ENCODE peak calls at places on chromosome 16, in seven cellular contexts. One of them, this sample, is unnamed.

GRCh38 chr16:49766280-49766679 is 89.6 kb downstream of the ZNF423 start:
- DNase-seq in tibial nerve: no peak
- DNase-seq in right cardiac atrium: no peak
- DNase-seq in aorta: no peak
- DNase-seq in CD8-positive, alpha-beta memory T cell: no peak
- DNase-seq in CD4-positive, alpha-beta T cell: no peak
- DNase-seq in adrenal gland: no peak
- DNase-seq in this sample: no peak

GRCh38 chr16:22924492-22924891 is 110.5 kb downstream of the HS3ST2 start:
- DNase-seq in tibial nerve: no peak
- DNase-seq in right cardiac atrium: no peak
- DNase-seq in aorta: no peak
- DNase-seq in CD8-positive, alpha-beta memory T cell: no peak
- DNase-seq in CD4-positive, alpha-beta T cell: no peak
- DNase-seq in adrenal gland: no peak
- DNase-seq in this sample: no peak

GRCh38 chr16:66952430-66953139 is 8.5 kb upstream of the CES3 start:
- DNase-seq in tibial nerve: no peak
- DNase-seq in right cardiac atrium: no peak
- DNase-seq in aorta: no peak
- DNase-seq in CD8-positive, alpha-beta memory T cell: no peak
- DNase-seq in CD4-positive, alpha-beta T cell: no peak
- DNase-seq in adrenal gland: no peak
- DNase-seq in this sample: no peak

GRCh38 chr16:27561216-27561615 is 11.3 kb downstream of the KATNIP start:
- DNase-seq in tibial nerve: no peak
- DNase-seq in right cardiac atrium: no peak
- DNase-seq in aorta: no peak
- DNase-seq in CD8-positive, alpha-beta memory T cell: no peak
- DNase-seq in CD4-positive, alpha-beta T cell: no peak
- DNase-seq in adrenal gland: no peak
- DNase-seq in this sample: no peak

GRCh38 chr16:30490210-30490609 is 17.7 kb downstream of the ITGAL start:
- DNase-seq in tibial nerve: no peak
- DNase-seq in right cardiac atrium: no peak
- DNase-seq in aorta: no peak
- DNase-seq in CD8-positive, alpha-beta memory T cell: no peak
- DNase-seq in CD4-positive, alpha-beta T cell: no peak
- DNase-seq in adrenal gland: no peak
- DNase-seq in this sample: no peak

GRCh38 chr16:47037396-47037745 is 63.9 kb upstream of the DNAJA2 start:
- DNase-seq in tibial nerve: no peak
- DNase-seq in right cardiac atrium: no peak
- DNase-seq in aorta: peak; percentile 83
- DNase-seq in CD8-positive, alpha-beta memory T cell: no peak
- DNase-seq in CD4-positive, alpha-beta T cell: no peak
- DNase-seq in adrenal gland: no peak
- DNase-seq in this sample: no peak

GRCh38 chr16:25064967-25065366 is 46.6 kb upstream of the LCMT1 start:
- DNase-seq in tibial nerve: no peak
- DNase-seq in right cardiac atrium: no peak
- DNase-seq in aorta: no peak
- DNase-seq in CD8-positive, alpha-beta memory T cell: no peak
- DNase-seq in CD4-positive, alpha-beta T cell: no peak
- DNase-seq in adrenal gland: peak; percentile 59
- DNase-seq in this sample: peak; percentile 51

GRCh38 chr16:13343981-13344380 is 442.6 kb downstream of the SHISA9 start:
- DNase-seq in tibial nerve: no peak
- DNase-seq in right cardiac atrium: no peak
- DNase-seq in aorta: no peak
- DNase-seq in CD8-positive, alpha-beta memory T cell: no peak
- DNase-seq in CD4-positive, alpha-beta T cell: no peak
- DNase-seq in adrenal gland: no peak
- DNase-seq in this sample: no peak

GRCh38 chr16:49505556-49505955 is 132.0 kb downstream of the C16orf78 start:
- DNase-seq in tibial nerve: no peak
- DNase-seq in right cardiac atrium: no peak
- DNase-seq in aorta: no peak
- DNase-seq in CD8-positive, alpha-beta memory T cell: no peak
- DNase-seq in CD4-positive, alpha-beta T cell: no peak
- DNase-seq in adrenal gland: no peak
- DNase-seq in this sample: no peak

GRCh38 chr16:4766875-4767628 is at the start of gene ZNF500:
- DNase-seq in tibial nerve: peak; percentile 99
- DNase-seq in right cardiac atrium: peak; percentile 100
- DNase-seq in aorta: peak; percentile 100
- DNase-seq in CD8-positive, alpha-beta memory T cell: peak; percentile 93
- DNase-seq in CD4-positive, alpha-beta T cell: peak; percentile 97
- DNase-seq in adrenal gland: peak; percentile 98
- DNase-seq in this sample: peak; percentile 92

GRCh38 chr16:80142276-80142675 is 398.5 kb upstream of the DYNLRB2 start:
- DNase-seq in tibial nerve: no peak
- DNase-seq in right cardiac atrium: no peak
- DNase-seq in aorta: no peak
- DNase-seq in CD8-positive, alpha-beta memory T cell: no peak
- DNase-seq in CD4-positive, alpha-beta T cell: no peak
- DNase-seq in adrenal gland: no peak
- DNase-seq in this sample: no peak

GRCh38 chr16:50684823-50685455 is 3.8 kb upstream of the SNX20 start:
- DNase-seq in tibial nerve: no peak
- DNase-seq in right cardiac atrium: no peak
- DNase-seq in aorta: peak; percentile 54
- DNase-seq in CD8-positive, alpha-beta memory T cell: no peak
- DNase-seq in CD4-positive, alpha-beta T cell: no peak
- DNase-seq in adrenal gland: no peak
- DNase-seq in this sample: no peak

GRCh38 chr16:67648088-67648763 is 3.3 kb downstream of the CARMIL2 start:
- DNase-seq in tibial nerve: no peak
- DNase-seq in right cardiac atrium: no peak
- DNase-seq in aorta: peak; percentile 72
- DNase-seq in CD8-positive, alpha-beta memory T cell: no peak
- DNase-seq in CD4-positive, alpha-beta T cell: no peak
- DNase-seq in adrenal gland: no peak
- DNase-seq in this sample: no peak

GRCh38 chr16:88511060-88511459 is 58.0 kb downstream of the ZFPM1 start:
- DNase-seq in tibial nerve: no peak
- DNase-seq in right cardiac atrium: no peak
- DNase-seq in aorta: no peak
- DNase-seq in CD8-positive, alpha-beta memory T cell: no peak
- DNase-seq in CD4-positive, alpha-beta T cell: no peak
- DNase-seq in adrenal gland: no peak
- DNase-seq in this sample: no peak

GRCh38 chr16:64627288-64627687 is 494.6 kb downstream of the CDH11 start:
- DNase-seq in tibial nerve: no peak
- DNase-seq in right cardiac atrium: no peak
- DNase-seq in aorta: peak; percentile 36
- DNase-seq in CD8-positive, alpha-beta memory T cell: no peak
- DNase-seq in CD4-positive, alpha-beta T cell: no peak
- DNase-seq in adrenal gland: no peak
- DNase-seq in this sample: no peak

GRCh38 chr16:57764341-57765159 is 29.0 kb downstream of the KATNB1 start:
- DNase-seq in tibial nerve: no peak
- DNase-seq in right cardiac atrium: peak; percentile 60
- DNase-seq in aorta: no peak
- DNase-seq in CD8-positive, alpha-beta memory T cell: no peak
- DNase-seq in CD4-positive, alpha-beta T cell: no peak
- DNase-seq in adrenal gland: peak; percentile 64
- DNase-seq in this sample: no peak

GRCh38 chr16:56206951-56207350 is 15.7 kb downstream of the GNAO1 start:
- DNase-seq in tibial nerve: no peak
- DNase-seq in right cardiac atrium: no peak
- DNase-seq in aorta: no peak
- DNase-seq in CD8-positive, alpha-beta memory T cell: no peak
- DNase-seq in CD4-positive, alpha-beta T cell: no peak
- DNase-seq in adrenal gland: no peak
- DNase-seq in this sample: no peak

GRCh38 chr16:56207421-56207820 is 16.1 kb downstream of the GNAO1 start:
- DNase-seq in tibial nerve: no peak
- DNase-seq in right cardiac atrium: no peak
- DNase-seq in aorta: no peak
- DNase-seq in CD8-positive, alpha-beta memory T cell: no peak
- DNase-seq in CD4-positive, alpha-beta T cell: no peak
- DNase-seq in adrenal gland: no peak
- DNase-seq in this sample: no peak

GRCh38 chr16:56212144-56212543 is 20.9 kb downstream of the GNAO1 start:
- DNase-seq in tibial nerve: no peak
- DNase-seq in right cardiac atrium: no peak
- DNase-seq in aorta: no peak
- DNase-seq in CD8-positive, alpha-beta memory T cell: no peak
- DNase-seq in CD4-positive, alpha-beta T cell: no peak
- DNase-seq in adrenal gland: no peak
- DNase-seq in this sample: no peak

GRCh38 chr16:56211471-56211944 is 20.2 kb downstream of the GNAO1 start:
- DNase-seq in tibial nerve: no peak
- DNase-seq in right cardiac atrium: no peak
- DNase-seq in aorta: no peak
- DNase-seq in CD8-positive, alpha-beta memory T cell: no peak
- DNase-seq in CD4-positive, alpha-beta T cell: no peak
- DNase-seq in adrenal gland: no peak
- DNase-seq in this sample: peak; percentile 32
- H3K27ac ChIP-seq in tibial nerve: peak overlapping the region; percentile 19
- H3K27ac ChIP-seq in right cardiac atrium: peak overlapping the region; percentile 19
- H3K27ac ChIP-seq in aorta: no peak overlapping the region
- H3K27ac ChIP-seq in CD8-positive, alpha-beta memory T cell: no peak overlapping the region
- H3K27ac ChIP-seq in CD4-positive, alpha-beta T cell: no peak overlapping the region
- H3K27ac ChIP-seq in adrenal gland: no peak overlapping the region
- H3K27ac ChIP-seq in this sample: peak overlapping the region; percentile 24

GRCh38 chr16:791131-791530 is 2.7 kb downstream of the CHTF18 start:
- DNase-seq in tibial nerve: no peak
- DNase-seq in right cardiac atrium: no peak
- DNase-seq in aorta: no peak
- DNase-seq in CD8-positive, alpha-beta memory T cell: no peak
- DNase-seq in CD4-positive, alpha-beta T cell: no peak
- DNase-seq in adrenal gland: no peak
- DNase-seq in this sample: no peak

GRCh38 chr16:788399-789126 is at the start of gene CHTF18:
- DNase-seq in tibial nerve: peak; percentile 86
- DNase-seq in right cardiac atrium: peak; percentile 98
- DNase-seq in aorta: peak; percentile 97
- DNase-seq in CD8-positive, alpha-beta memory T cell: peak; percentile 93
- DNase-seq in CD4-positive, alpha-beta T cell: peak; percentile 90
- DNase-seq in adrenal gland: peak; percentile 95
- DNase-seq in this sample: peak; percentile 91

GRCh38 chr16:787978-788398 is at the start of gene RPUSD1:
- DNase-seq in tibial nerve: no peak
- DNase-seq in right cardiac atrium: no peak
- DNase-seq in aorta: no peak
- DNase-seq in CD8-positive, alpha-beta memory T cell: no peak
- DNase-seq in CD4-positive, alpha-beta T cell: no peak
- DNase-seq in adrenal gland: no peak
- DNase-seq in this sample: no peak

GRCh38 chr16:790086-790485 is 1.7 kb downstream of the CHTF18 start:
- DNase-seq in tibial nerve: no peak
- DNase-seq in right cardiac atrium: no peak
- DNase-seq in aorta: no peak
- DNase-seq in CD8-positive, alpha-beta memory T cell: no peak
- DNase-seq in CD4-positive, alpha-beta T cell: no peak
- DNase-seq in adrenal gland: no peak
- DNase-seq in this sample: no peak

GRCh38 chr16:789451-789850 is 1.0 kb downstream of the CHTF18 start:
- DNase-seq in tibial nerve: no peak
- DNase-seq in right cardiac atrium: no peak
- DNase-seq in aorta: no peak
- DNase-seq in CD8-positive, alpha-beta memory T cell: no peak
- DNase-seq in CD4-positive, alpha-beta T cell: no peak
- DNase-seq in adrenal gland: no peak
- DNase-seq in this sample: no peak
- H3K27ac ChIP-seq in tibial nerve: no peak overlapping the region
- H3K27ac ChIP-seq in right cardiac atrium: no peak overlapping the region
- H3K27ac ChIP-seq in aorta: no peak overlapping the region
- H3K27ac ChIP-seq in CD8-positive, alpha-beta memory T cell: no peak overlapping the region
- H3K27ac ChIP-seq in CD4-positive, alpha-beta T cell: no peak overlapping the region
- H3K27ac ChIP-seq in adrenal gland: no peak overlapping the region
- H3K27ac ChIP-seq in this sample: no peak overlapping the region

DNA sequence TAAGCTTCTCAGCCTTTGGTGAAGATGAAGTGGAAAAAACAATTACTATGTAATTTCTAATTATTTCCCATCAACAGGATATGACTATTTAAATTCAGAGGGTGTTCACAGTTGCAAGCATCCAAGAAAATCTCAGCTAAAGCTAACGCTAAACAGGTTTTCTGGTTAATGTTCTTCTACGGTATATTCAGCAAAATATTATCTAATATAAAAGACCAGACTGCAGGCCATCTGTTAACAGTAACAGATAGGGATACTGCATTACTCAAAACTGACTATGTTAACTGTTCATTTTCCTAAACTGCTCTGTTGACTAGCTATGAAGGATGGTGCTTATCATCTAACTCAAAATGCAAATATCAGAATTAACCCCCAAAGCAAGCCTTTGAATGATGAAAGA is 32.8 kb downstream of the GLG1 start:
- DNase-seq in tibial nerve: no peak
- DNase-seq in right cardiac atrium: no peak
- DNase-seq in aorta: no peak
- DNase-seq in CD8-positive, alpha-beta memory T cell: no peak
- DNase-seq in CD4-positive, alpha-beta T cell: no peak
- DNase-seq in adrenal gland: no peak
- DNase-seq in this sample: no peak
- H3K27ac ChIP-seq in tibial nerve: no peak overlapping the region
- H3K27ac ChIP-seq in right cardiac atrium: no peak overlapping the region
- H3K27ac ChIP-seq in aorta: no peak overlapping the region
- H3K27ac ChIP-seq in CD8-positive, alpha-beta memory T cell: no peak overlapping the region
- H3K27ac ChIP-seq in CD4-positive, alpha-beta T cell: no peak overlapping the region
- H3K27ac ChIP-seq in adrenal gland: no peak overlapping the region
- H3K27ac ChIP-seq in this sample: no peak overlapping the region

DNA sequence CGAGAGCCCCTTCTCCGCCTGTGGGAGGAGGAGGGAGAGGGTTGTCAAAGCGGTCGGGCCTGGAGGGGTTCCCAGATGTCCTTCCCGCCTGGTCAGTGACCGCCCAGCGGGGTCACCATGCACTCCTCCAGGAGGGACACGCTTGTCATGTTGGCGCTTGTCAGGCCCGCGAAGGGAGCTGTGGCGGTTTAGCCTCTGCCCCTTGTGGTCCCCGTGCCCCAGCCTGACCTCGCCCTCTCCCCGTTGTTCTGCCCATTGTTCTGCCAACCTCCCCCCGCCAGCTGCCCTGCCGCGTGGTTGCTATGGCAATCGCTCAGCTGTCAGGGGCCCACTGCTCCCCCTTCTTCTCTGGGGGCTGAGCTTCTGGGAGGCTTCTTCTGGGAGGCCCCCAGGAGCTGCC is 146.3 kb upstream of the CIBAR2 start:
- DNase-seq in tibial nerve: no peak
- DNase-seq in right cardiac atrium: no peak
- DNase-seq in aorta: no peak
- DNase-seq in CD8-positive, alpha-beta memory T cell: no peak
- DNase-seq in CD4-positive, alpha-beta T cell: no peak
- DNase-seq in adrenal gland: no peak
- DNase-seq in this sample: no peak
- H3K27ac ChIP-seq in tibial nerve: no peak overlapping the region
- H3K27ac ChIP-seq in right cardiac atrium: no peak overlapping the region
- H3K27ac ChIP-seq in aorta: no peak overlapping the region
- H3K27ac ChIP-seq in CD8-positive, alpha-beta memory T cell: no peak overlapping the region
- H3K27ac ChIP-seq in CD4-positive, alpha-beta T cell: no peak overlapping the region
- H3K27ac ChIP-seq in adrenal gland: no peak overlapping the region
- H3K27ac ChIP-seq in this sample: no peak overlapping the region

GRCh38 chr16:3023415-3023668 is 400 bp downstream of the HCFC1R1 start:
- DNase-seq in tibial nerve: no peak
- DNase-seq in right cardiac atrium: peak; percentile 82
- DNase-seq in aorta: no peak
- DNase-seq in CD8-positive, alpha-beta memory T cell: peak; percentile 39
- DNase-seq in CD4-positive, alpha-beta T cell: no peak
- DNase-seq in adrenal gland: peak; percentile 65
- DNase-seq in this sample: no peak
- H3K27ac ChIP-seq in tibial nerve: peak overlapping the region; percentile 99
- H3K27ac ChIP-seq in right cardiac atrium: peak overlapping the region; percentile 99
- H3K27ac ChIP-seq in aorta: peak overlapping the region; percentile 96
- H3K27ac ChIP-seq in CD8-positive, alpha-beta memory T cell: peak overlapping the region; percentile 88
- H3K27ac ChIP-seq in CD4-positive, alpha-beta T cell: peak overlapping the region; percentile 80
- H3K27ac ChIP-seq in adrenal gland: peak overlapping the region; percentile 99
- H3K27ac ChIP-seq in this sample: peak overlapping the region; percentile 96

This sample was measured in caudate nucleus.